ENCODE peak calls at places on chromosomes 4 and X, in eight cellular contexts. One of them, this sample, is unnamed.

GRCh38 chrX:111568356-111568755 is 56.9 kb downstream of the SERTM2 start:
- DNase-seq in AG09309: no peak
- DNase-seq in kidney: no peak
- DNase-seq in natural killer cell: no peak
- DNase-seq in NB4: peak
- DNase-seq in heart right ventricle: no peak
- DNase-seq in progenitor cell of endocrine pancreas: no peak
- DNase-seq in mucosa of descending colon: peak
- DNase-seq in this sample: no peak

GRCh38 chr4:120314969-120315368 is 248.3 kb upstream of the MAD2L1 start:
- DNase-seq in AG09309: no peak
- DNase-seq in kidney: no peak
- DNase-seq in natural killer cell: no peak
- DNase-seq in NB4: no peak
- DNase-seq in heart right ventricle: no peak
- DNase-seq in progenitor cell of endocrine pancreas: no peak
- DNase-seq in mucosa of descending colon: no peak
- DNase-seq in this sample: no peak

GRCh38 chrX:146456058-146456457 is 353.5 kb upstream of the CXorf51B start:
- DNase-seq in AG09309: no peak
- DNase-seq in kidney: no peak
- DNase-seq in natural killer cell: no peak
- DNase-seq in NB4: no peak
- DNase-seq in heart right ventricle: no peak
- DNase-seq in progenitor cell of endocrine pancreas: no peak
- DNase-seq in mucosa of descending colon: no peak
- DNase-seq in this sample: no peak

GRCh38 chr4:113436360-113436759 is 325.2 kb downstream of the CAMK2D start:
- DNase-seq in AG09309: no peak
- DNase-seq in kidney: no peak
- DNase-seq in natural killer cell: no peak
- DNase-seq in NB4: peak
- DNase-seq in heart right ventricle: peak
- DNase-seq in progenitor cell of endocrine pancreas: no peak
- DNase-seq in mucosa of descending colon: peak
- DNase-seq in this sample: no peak

GRCh38 chr4:633406-633805 is 8.0 kb downstream of the PDE6B start:
- DNase-seq in AG09309: no peak
- DNase-seq in kidney: peak
- DNase-seq in natural killer cell: no peak
- DNase-seq in NB4: no peak
- DNase-seq in heart right ventricle: no peak
- DNase-seq in progenitor cell of endocrine pancreas: no peak
- DNase-seq in mucosa of descending colon: no peak
- DNase-seq in this sample: no peak

GRCh38 chr4:71456841-71457240 is 118.0 kb downstream of the SLC4A4 start:
- DNase-seq in AG09309: peak
- DNase-seq in kidney: no peak
- DNase-seq in natural killer cell: no peak
- DNase-seq in NB4: peak
- DNase-seq in heart right ventricle: peak
- DNase-seq in progenitor cell of endocrine pancreas: no peak
- DNase-seq in mucosa of descending colon: no peak
- DNase-seq in this sample: no peak

GRCh38 chr4:25112349-25113008 is 47.8 kb downstream of the SEPSECS start:
- DNase-seq in AG09309: no peak
- DNase-seq in kidney: no peak
- DNase-seq in natural killer cell: no peak
- DNase-seq in NB4: no peak
- DNase-seq in heart right ventricle: no peak
- DNase-seq in progenitor cell of endocrine pancreas: no peak
- DNase-seq in mucosa of descending colon: no peak
- DNase-seq in this sample: no peak

GRCh38 chr4:5892321-5893012 is 419 bp downstream of the CRMP1 start:
- DNase-seq in AG09309: no peak
- DNase-seq in kidney: no peak
- DNase-seq in natural killer cell: no peak
- DNase-seq in NB4: no peak
- DNase-seq in heart right ventricle: no peak
- DNase-seq in progenitor cell of endocrine pancreas: no peak
- DNase-seq in mucosa of descending colon: no peak
- DNase-seq in this sample: no peak

GRCh38 chr4:178599521-178599920 is 1157.3 kb upstream of the AGA start:
- DNase-seq in AG09309: no peak
- DNase-seq in kidney: no peak
- DNase-seq in natural killer cell: no peak
- DNase-seq in NB4: no peak
- DNase-seq in heart right ventricle: no peak
- DNase-seq in progenitor cell of endocrine pancreas: no peak
- DNase-seq in mucosa of descending colon: no peak
- DNase-seq in this sample: no peak

GRCh38 chr4:162498168-162498567 is 334.4 kb upstream of the FSTL5 start:
- DNase-seq in AG09309: no peak
- DNase-seq in kidney: no peak
- DNase-seq in natural killer cell: no peak
- DNase-seq in NB4: no peak
- DNase-seq in heart right ventricle: peak
- DNase-seq in progenitor cell of endocrine pancreas: no peak
- DNase-seq in mucosa of descending colon: no peak
- DNase-seq in this sample: no peak

GRCh38 chrX:133290076-133290475 is 71.9 kb upstream of the TFDP3 start:
- DNase-seq in AG09309: no peak
- DNase-seq in kidney: no peak
- DNase-seq in natural killer cell: no peak
- DNase-seq in NB4: no peak
- DNase-seq in heart right ventricle: no peak
- DNase-seq in progenitor cell of endocrine pancreas: no peak
- DNase-seq in mucosa of descending colon: no peak
- DNase-seq in this sample: no peak

GRCh38 chrX:13658602-13659001 is 5.7 kb downstream of the TCEANC start:
- DNase-seq in AG09309: no peak
- DNase-seq in kidney: no peak
- DNase-seq in natural killer cell: no peak
- DNase-seq in NB4: peak
- DNase-seq in heart right ventricle: peak
- DNase-seq in progenitor cell of endocrine pancreas: no peak
- DNase-seq in mucosa of descending colon: peak
- DNase-seq in this sample: no peak

GRCh38 chr4:184163813-184164212 is 53.9 kb downstream of the ENPP6 start:
- DNase-seq in AG09309: no peak
- DNase-seq in kidney: no peak
- DNase-seq in natural killer cell: no peak
- DNase-seq in NB4: peak
- DNase-seq in heart right ventricle: peak
- DNase-seq in progenitor cell of endocrine pancreas: peak
- DNase-seq in mucosa of descending colon: peak
- DNase-seq in this sample: no peak

GRCh38 chrX:17744896-17745523 is 7.7 kb downstream of the SCML1 start:
- DNase-seq in AG09309: no peak
- DNase-seq in kidney: no peak
- DNase-seq in natural killer cell: no peak
- DNase-seq in NB4: peak
- DNase-seq in heart right ventricle: no peak
- DNase-seq in progenitor cell of endocrine pancreas: no peak
- DNase-seq in mucosa of descending colon: no peak
- DNase-seq in this sample: no peak

GRCh38 chr4:102008711-102009110 is 218.2 kb downstream of the BANK1 start:
- DNase-seq in AG09309: no peak
- DNase-seq in kidney: no peak
- DNase-seq in natural killer cell: no peak
- DNase-seq in NB4: no peak
- DNase-seq in heart right ventricle: no peak
- DNase-seq in progenitor cell of endocrine pancreas: no peak
- DNase-seq in mucosa of descending colon: no peak
- DNase-seq in this sample: no peak

GRCh38 chrX:13667940-13668339 is 15.0 kb downstream of the TCEANC start:
- DNase-seq in AG09309: no peak
- DNase-seq in kidney: no peak
- DNase-seq in natural killer cell: no peak
- DNase-seq in NB4: no peak
- DNase-seq in heart right ventricle: no peak
- DNase-seq in progenitor cell of endocrine pancreas: no peak
- DNase-seq in mucosa of descending colon: no peak
- DNase-seq in this sample: no peak

GRCh38 chr4:185229021-185229818 is 19.8 kb downstream of the SNX25 start:
- DNase-seq in AG09309: no peak
- DNase-seq in kidney: no peak
- DNase-seq in natural killer cell: no peak
- DNase-seq in NB4: no peak
- DNase-seq in heart right ventricle: no peak
- DNase-seq in progenitor cell of endocrine pancreas: no peak
- DNase-seq in mucosa of descending colon: no peak
- DNase-seq in this sample: no peak

GRCh38 chr4:165634766-165635165 is 238.3 kb upstream of the TLL1 start:
- DNase-seq in AG09309: no peak
- DNase-seq in kidney: no peak
- DNase-seq in natural killer cell: no peak
- DNase-seq in NB4: no peak
- DNase-seq in heart right ventricle: no peak
- DNase-seq in progenitor cell of endocrine pancreas: no peak
- DNase-seq in mucosa of descending colon: no peak
- DNase-seq in this sample: no peak

GRCh38 chr4:148112231-148112982 is 329.8 kb downstream of the NR3C2 start:
- DNase-seq in AG09309: peak
- DNase-seq in kidney: no peak
- DNase-seq in natural killer cell: no peak
- DNase-seq in NB4: no peak
- DNase-seq in heart right ventricle: no peak
- DNase-seq in progenitor cell of endocrine pancreas: no peak
- DNase-seq in mucosa of descending colon: no peak
- DNase-seq in this sample: peak

GRCh38 chr4:169253087-169253675 is 17.6 kb downstream of the SH3RF1 start:
- DNase-seq in AG09309: no peak
- DNase-seq in kidney: no peak
- DNase-seq in natural killer cell: no peak
- DNase-seq in NB4: no peak
- DNase-seq in heart right ventricle: no peak
- DNase-seq in progenitor cell of endocrine pancreas: no peak
- DNase-seq in mucosa of descending colon: no peak
- DNase-seq in this sample: peak

GRCh38 chr4:169249214-169249973 is 21.4 kb downstream of the SH3RF1 start:
- DNase-seq in AG09309: no peak
- DNase-seq in kidney: no peak
- DNase-seq in natural killer cell: no peak
- DNase-seq in NB4: no peak
- DNase-seq in heart right ventricle: no peak
- DNase-seq in progenitor cell of endocrine pancreas: no peak
- DNase-seq in mucosa of descending colon: no peak
- DNase-seq in this sample: no peak

GRCh38 chr4:169252339-169253086 is 18.2 kb downstream of the SH3RF1 start:
- DNase-seq in AG09309: no peak
- DNase-seq in kidney: no peak
- DNase-seq in natural killer cell: no peak
- DNase-seq in NB4: no peak
- DNase-seq in heart right ventricle: peak
- DNase-seq in progenitor cell of endocrine pancreas: no peak
- DNase-seq in mucosa of descending colon: no peak
- DNase-seq in this sample: no peak

GRCh38 chr4:169250796-169251195 is 20.0 kb downstream of the SH3RF1 start:
- DNase-seq in AG09309: no peak
- DNase-seq in kidney: no peak
- DNase-seq in natural killer cell: no peak
- DNase-seq in NB4: no peak
- DNase-seq in heart right ventricle: no peak
- DNase-seq in progenitor cell of endocrine pancreas: no peak
- DNase-seq in mucosa of descending colon: peak
- DNase-seq in this sample: no peak

GRCh38 chr4:169251291-169252235 is 19.2 kb downstream of the SH3RF1 start:
- DNase-seq in AG09309: no peak
- DNase-seq in kidney: no peak
- DNase-seq in natural killer cell: no peak
- DNase-seq in NB4: no peak
- DNase-seq in heart right ventricle: no peak
- DNase-seq in progenitor cell of endocrine pancreas: no peak
- DNase-seq in mucosa of descending colon: peak
- DNase-seq in this sample: no peak
- TF ChIP-seq CTCF in AG09309: no peak
- TF ChIP-seq CTCF in kidney: no peak
- TF ChIP-seq CTCF in natural killer cell: no peak
- TF ChIP-seq CTCF in NB4: no peak
- TF ChIP-seq CTCF in heart right ventricle: no peak
- TF ChIP-seq CTCF in progenitor cell of endocrine pancreas: no peak
- TF ChIP-seq CTCF in mucosa of descending colon: no peak
- TF ChIP-seq CTCF in this sample: no peak

GRCh38 chr4:109294006-109294405 is 8.5 kb downstream of the COL25A1 start:
- DNase-seq in AG09309: no peak
- DNase-seq in kidney: no peak
- DNase-seq in natural killer cell: no peak
- DNase-seq in NB4: peak
- DNase-seq in heart right ventricle: no peak
- DNase-seq in progenitor cell of endocrine pancreas: no peak
- DNase-seq in mucosa of descending colon: peak
- DNase-seq in this sample: no peak
- TF ChIP-seq CTCF in AG09309: no peak
- TF ChIP-seq CTCF in kidney: no peak
- TF ChIP-seq CTCF in natural killer cell: peak
- TF ChIP-seq CTCF in NB4: peak
- TF ChIP-seq CTCF in heart right ventricle: peak
- TF ChIP-seq CTCF in progenitor cell of endocrine pancreas: peak
- TF ChIP-seq CTCF in mucosa of descending colon: no peak
- TF ChIP-seq CTCF in this sample: peak

GRCh38 chr4:136634121-136634520 is 898.2 kb downstream of the PCDH18 start:
- DNase-seq in AG09309: no peak
- DNase-seq in kidney: no peak
- DNase-seq in natural killer cell: no peak
- DNase-seq in NB4: no peak
- DNase-seq in heart right ventricle: no peak
- DNase-seq in progenitor cell of endocrine pancreas: no peak
- DNase-seq in mucosa of descending colon: no peak
- DNase-seq in this sample: no peak

GRCh38 chr4:136636155-136636554 is 896.1 kb downstream of the PCDH18 start:
- DNase-seq in AG09309: no peak
- DNase-seq in kidney: no peak
- DNase-seq in natural killer cell: no peak
- DNase-seq in NB4: no peak
- DNase-seq in heart right ventricle: no peak
- DNase-seq in progenitor cell of endocrine pancreas: no peak
- DNase-seq in mucosa of descending colon: no peak
- DNase-seq in this sample: no peak

GRCh38 chr4:136637071-136637777 is 895.1 kb downstream of the PCDH18 start:
- DNase-seq in AG09309: no peak
- DNase-seq in kidney: no peak
- DNase-seq in natural killer cell: no peak
- DNase-seq in NB4: peak
- DNase-seq in heart right ventricle: no peak
- DNase-seq in progenitor cell of endocrine pancreas: no peak
- DNase-seq in mucosa of descending colon: peak
- DNase-seq in this sample: no peak
- TF ChIP-seq CTCF in AG09309: no peak
- TF ChIP-seq CTCF in kidney: peak
- TF ChIP-seq CTCF in natural killer cell: no peak
- TF ChIP-seq CTCF in NB4: peak
- TF ChIP-seq CTCF in heart right ventricle: peak
- TF ChIP-seq CTCF in progenitor cell of endocrine pancreas: peak
- TF ChIP-seq CTCF in mucosa of descending colon: no peak
- TF ChIP-seq CTCF in this sample: peak

DNA sequence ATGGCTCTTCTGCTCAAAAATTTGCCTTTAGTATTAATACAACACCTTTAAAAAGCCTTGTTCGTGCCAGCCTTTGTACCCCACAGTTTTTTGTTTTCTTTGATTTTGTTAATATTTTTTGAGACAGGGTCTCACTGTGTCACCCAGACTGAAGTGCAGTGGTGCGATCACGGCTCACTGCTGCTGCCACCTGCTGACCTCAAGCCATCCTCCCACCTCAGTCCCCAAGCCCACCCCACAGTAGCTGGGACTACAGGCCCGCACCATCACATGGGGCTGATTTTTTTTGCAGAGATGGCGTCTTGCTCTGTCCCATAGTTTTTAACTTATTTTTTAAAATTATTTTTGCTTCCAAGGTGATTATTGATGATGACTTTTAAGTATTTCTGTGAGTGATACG is 134.0 kb downstream of the HTR2C start:
- DNase-seq in AG09309: no peak
- DNase-seq in kidney: no peak
- DNase-seq in natural killer cell: no peak
- DNase-seq in NB4: peak
- DNase-seq in heart right ventricle: no peak
- DNase-seq in progenitor cell of endocrine pancreas: peak
- DNase-seq in mucosa of descending colon: peak
- DNase-seq in this sample: no peak
- TF ChIP-seq CTCF in AG09309: peak
- TF ChIP-seq CTCF in kidney: no peak
- TF ChIP-seq CTCF in natural killer cell: no peak
- TF ChIP-seq CTCF in NB4: peak
- TF ChIP-seq CTCF in heart right ventricle: no peak
- TF ChIP-seq CTCF in progenitor cell of endocrine pancreas: peak
- TF ChIP-seq CTCF in mucosa of descending colon: no peak
- TF ChIP-seq CTCF in this sample: peak